ENCODE peak calls at places on chromosomes 5 and 9, in six cellular contexts. C is suprapubic skin, W is endothelial cell of umbilical vein, K is HCT116, U is SK-N-MC, Z is stomach. J is an unnamed sample.

GRCh38 chr5:39543335-39543734 is 118.6 kb upstream of the DAB2 start:
- DNase-seq in C (no peak), W (peak; percentile 73), K (no peak), U (no peak), Z (no peak), J (no peak)

GRCh38 chr9:30800421-30800820 is 1584.0 kb upstream of the ACO1 start:
- DNase-seq in C (peak; percentile 55), W (no peak), K (no peak), U (no peak), Z (no peak), J (peak; percentile 76)

GRCh38 chr5:172623313-172623980 is 17.6 kb upstream of the NEURL1B start:
- DNase-seq in C (peak; percentile 33), W (no peak), K (no peak), U (no peak), Z (no peak), J (no peak)

GRCh38 chr9:68852941-68853340 is 147.9 kb downstream of the PIP5K1B start:
- DNase-seq in C (no peak), W (no peak), K (no peak), U (no peak), Z (no peak), J (no peak)

GRCh38 chr9:6584881-6585597 is 60.5 kb downstream of the GLDC start:
- DNase-seq in C (no peak), W (peak; percentile 58), K (peak; percentile 23), U (peak; percentile 14), Z (no peak), J (no peak)

GRCh38 chr5:152838241-152838786 is 433.2 kb upstream of the NMUR2 start:
- DNase-seq in C (no peak), W (no peak), K (no peak), U (no peak), Z (no peak), J (no peak)

GRCh38 chr5:173626501-173626812 is 10.0 kb upstream of the BOD1 start:
- DNase-seq in C (no peak), W (no peak), K (no peak), U (no peak), Z (no peak), J (no peak)

GRCh38 chr9:137672907-137673791 is 54.3 kb downstream of the EHMT1 start:
- DNase-seq in C (no peak), W (peak; percentile 58), K (peak; percentile 36), U (peak; percentile 37), Z (peak; percentile 53), J (no peak)

GRCh38 chr5:131000289-131000688 is 164.8 kb downstream of the HINT1 start:
- DNase-seq in C (no peak), W (no peak), K (no peak), U (no peak), Z (no peak), J (no peak)

GRCh38 chr5:68818870-68819269 is 274.9 kb upstream of the SLC30A5 start:
- DNase-seq in C (no peak), W (no peak), K (no peak), U (no peak), Z (no peak), J (no peak)

GRCh38 chr5:176824604-176825003 is 14.2 kb downstream of the UNC5A start:
- DNase-seq in C (no peak), W (no peak), K (no peak), U (no peak), Z (no peak), J (no peak)

GRCh38 chr5:100505984-100506670 is 29.0 kb upstream of the FAM174A start:
- DNase-seq in C (no peak), W (peak; percentile 82), K (peak; percentile 31), U (no peak), Z (no peak), J (no peak)

GRCh38 chr5:143386725-143387124 is 16.8 kb downstream of the NR3C1 start:
- DNase-seq in C (no peak), W (no peak), K (no peak), U (no peak), Z (no peak), J (no peak)

GRCh38 chr5:100448250-100448649 is 86.9 kb upstream of the FAM174A start:
- DNase-seq in C (no peak), W (no peak), K (no peak), U (no peak), Z (no peak), J (no peak)

GRCh38 chr5:132224721-132225120 is 2.9 kb downstream of the P4HA2 start:
- DNase-seq in C (no peak), W (no peak), K (no peak), U (no peak), Z (no peak), J (peak; percentile 81)

GRCh38 chr9:14216612-14217194 is 97.2 kb downstream of the NFIB start:
- DNase-seq in C (no peak), W (no peak), K (no peak), U (no peak), Z (no peak), J (no peak)

GRCh38 chr5:79685621-79686020 is 4.0 kb upstream of the CMYA5 start:
- DNase-seq in C (no peak), W (no peak), K (no peak), U (no peak), Z (no peak), J (no peak)

GRCh38 chr9:95181226-95181818 is 136.2 kb downstream of the FANCC start:
- DNase-seq in C (no peak), W (peak; percentile 38), K (peak; percentile 4), U (no peak), Z (no peak), J (no peak)

GRCh38 chr5:43592363-43592762 is 10.6 kb upstream of the NNT start:
- DNase-seq in C (no peak), W (no peak), K (no peak), U (no peak), Z (no peak), J (no peak)

GRCh38 chr9:93642961-93643360 is 66.6 kb downstream of the PHF2 start:
- DNase-seq in C (no peak), W (no peak), K (no peak), U (no peak), Z (no peak), J (peak; percentile 14)

GRCh38 chr5:76807296-76807695 is 11.5 kb upstream of the F2RL1 start:
- DNase-seq in C (no peak), W (peak; percentile 78), K (no peak), U (no peak), Z (no peak), J (no peak)

GRCh38 chr5:53109041-53109435 is 519 bp downstream of the MOCS2 start:
- DNase-seq in C (no peak), W (peak; percentile 49), K (no peak), U (no peak), Z (no peak), J (peak; percentile 24)

GRCh38 chr9:132161743-132162187 is at the start of gene NTNG2:
- DNase-seq in C (no peak), W (no peak), K (no peak), U (no peak), Z (no peak), J (no peak)

GRCh38 chr9:126701820-126702500 is 88.2 kb downstream of the LMX1B start:
- DNase-seq in C (peak; percentile 60), W (no peak), K (no peak), U (no peak), Z (no peak), J (no peak)

GRCh38 chr9:127392166-127392565 is 4.8 kb upstream of the SLC2A8 start:
- DNase-seq in C (no peak), W (no peak), K (no peak), U (no peak), Z (no peak), J (no peak)

GRCh38 chr5:761854-762685 is 22.5 kb downstream of the ZDHHC11B start:
- DNase-seq in C (peak; percentile 70), W (no peak), K (no peak), U (no peak), Z (peak; percentile 26), J (peak; percentile 98)

GRCh38 chr5:53601570-53601969 is 41.1 kb downstream of the NDUFS4 start:
- DNase-seq in C (no peak), W (no peak), K (peak; percentile 88), U (no peak), Z (no peak), J (no peak)

GRCh38 chr5:172800088-172800551 is 29.1 kb upstream of the DUSP1 start:
- DNase-seq in C (peak; percentile 83), W (no peak), K (no peak), U (no peak), Z (peak; percentile 58), J (peak; percentile 75)

GRCh38 chr9:10804486-10804885 is 191.7 kb upstream of the PTPRD start:
- DNase-seq in C (no peak), W (no peak), K (no peak), U (no peak), Z (no peak), J (no peak)

GRCh38 chr9:138100711-138101349 is 223.2 kb downstream of the CACNA1B start:
- DNase-seq in C (no peak), W (no peak), K (no peak), U (peak; percentile 10), Z (peak; percentile 16), J (peak; percentile 75)

GRCh38 chr5:170297589-170298462 is at the start of gene LCP2:
- DNase-seq in C (no peak), W (no peak), K (no peak), U (no peak), Z (no peak), J (peak; percentile 51)
- TF ChIP-seq POLR2AphosphoS5 in C (no peak), W (no peak), K (no peak), U (no peak), Z (no peak), J (peak; percentile 51)

GRCh38 chr5:137072376-137073174 is 426.6 kb downstream of the SPOCK1 start:
- DNase-seq in C (no peak), W (peak; percentile 49), K (no peak), U (no peak), Z (no peak), J (no peak)
- TF ChIP-seq POLR2AphosphoS5 in C (no peak), W (no peak), K (no peak), U (no peak), Z (no peak), J (no peak)

GRCh38 chr5:135086326-135086725 is 52.3 kb upstream of the PITX1 start:
- DNase-seq in C (peak; percentile 42), W (no peak), K (no peak), U (no peak), Z (no peak), J (no peak)
- TF ChIP-seq POLR2AphosphoS5 in C (no peak), W (no peak), K (no peak), U (no peak), Z (no peak), J (no peak)

GRCh38 chr9:18770509-18770908 is 262.5 kb downstream of the SAXO1 start:
- DNase-seq in C (no peak), W (no peak), K (no peak), U (no peak), Z (no peak), J (no peak)
- TF ChIP-seq POLR2AphosphoS5 in C (no peak), W (no peak), K (no peak), U (no peak), Z (no peak), J (no peak)

GRCh38 chr5:169002941-169003555 is 297.9 kb downstream of the SLIT3 start:
- DNase-seq in C (no peak), W (no peak), K (no peak), U (no peak), Z (no peak), J (no peak)

GRCh38 chr5:169004551-169004950 is 296.4 kb downstream of the SLIT3 start:
- DNase-seq in C (no peak), W (no peak), K (no peak), U (no peak), Z (no peak), J (no peak)

GRCh38 chr5:169001392-169001791 is 299.5 kb downstream of the SLIT3 start:
- DNase-seq in C (no peak), W (no peak), K (no peak), U (no peak), Z (no peak), J (no peak)

GRCh38 chr5:169006206-169006605 is 294.7 kb downstream of the SLIT3 start:
- DNase-seq in C (no peak), W (no peak), K (no peak), U (no peak), Z (no peak), J (no peak)

GRCh38 chr5:169003721-169004481 is 297.0 kb downstream of the SLIT3 start:
- DNase-seq in C (no peak), W (no peak), K (no peak), U (no peak), Z (peak; percentile 32), J (no peak)
- TF ChIP-seq POLR2AphosphoS5 in C (no peak), W (no peak), K (no peak), U (no peak), Z (no peak), J (no peak)